ENCODE peak calls at places on chromosomes 4 and X, in ten cellular contexts. One of them, this sample, is unnamed.

GRCh38 chr4:25308761-25309160 is 3.8 kb upstream of the ZCCHC4 start:
- DNase-seq in left ventricle myocardium inferior: no peak
- DNase-seq in mesenchymal stem cell: peak; percentile 58
- DNase-seq in cardiac muscle cell: no peak
- DNase-seq in mucosa of descending colon: no peak
- DNase-seq in CD8-positive, alpha-beta memory T cell: no peak
- DNase-seq in BE2C: no peak
- DNase-seq in A549: no peak
- DNase-seq in CD4-positive, alpha-beta memory T cell: no peak
- DNase-seq in MG63: no peak
- DNase-seq in this sample: no peak

GRCh38 chr4:76956961-76957738 is 7.6 kb downstream of the SEPTIN11 start:
- DNase-seq in left ventricle myocardium inferior: peak; percentile 43
- DNase-seq in mesenchymal stem cell: peak; percentile 64
- DNase-seq in cardiac muscle cell: no peak
- DNase-seq in mucosa of descending colon: no peak
- DNase-seq in CD8-positive, alpha-beta memory T cell: no peak
- DNase-seq in BE2C: peak; percentile 50
- DNase-seq in A549: no peak
- DNase-seq in CD4-positive, alpha-beta memory T cell: no peak
- DNase-seq in MG63: no peak
- DNase-seq in this sample: no peak

GRCh38 chr4:26493461-26493860 is 3.2 kb upstream of the CCKAR start:
- DNase-seq in left ventricle myocardium inferior: no peak
- DNase-seq in mesenchymal stem cell: no peak
- DNase-seq in cardiac muscle cell: no peak
- DNase-seq in mucosa of descending colon: no peak
- DNase-seq in CD8-positive, alpha-beta memory T cell: no peak
- DNase-seq in BE2C: no peak
- DNase-seq in A549: no peak
- DNase-seq in CD4-positive, alpha-beta memory T cell: no peak
- DNase-seq in MG63: no peak
- DNase-seq in this sample: no peak

GRCh38 chr4:141858437-141858836 is 222.1 kb downstream of the IL15 start:
- DNase-seq in left ventricle myocardium inferior: no peak
- DNase-seq in mesenchymal stem cell: no peak
- DNase-seq in cardiac muscle cell: no peak
- DNase-seq in mucosa of descending colon: no peak
- DNase-seq in CD8-positive, alpha-beta memory T cell: no peak
- DNase-seq in BE2C: no peak
- DNase-seq in A549: no peak
- DNase-seq in CD4-positive, alpha-beta memory T cell: no peak
- DNase-seq in MG63: no peak
- DNase-seq in this sample: no peak

GRCh38 chr4:24775209-24775608 is 20.2 kb upstream of the SOD3 start:
- DNase-seq in left ventricle myocardium inferior: no peak
- DNase-seq in mesenchymal stem cell: no peak
- DNase-seq in cardiac muscle cell: peak; percentile 48
- DNase-seq in mucosa of descending colon: no peak
- DNase-seq in CD8-positive, alpha-beta memory T cell: no peak
- DNase-seq in BE2C: no peak
- DNase-seq in A549: no peak
- DNase-seq in CD4-positive, alpha-beta memory T cell: no peak
- DNase-seq in MG63: no peak
- DNase-seq in this sample: no peak

GRCh38 chrX:135389243-135389642 is 32.5 kb upstream of the SMIM10L2A start:
- DNase-seq in left ventricle myocardium inferior: no peak
- DNase-seq in mesenchymal stem cell: no peak
- DNase-seq in cardiac muscle cell: no peak
- DNase-seq in mucosa of descending colon: no peak
- DNase-seq in CD8-positive, alpha-beta memory T cell: no peak
- DNase-seq in BE2C: no peak
- DNase-seq in A549: no peak
- DNase-seq in CD4-positive, alpha-beta memory T cell: no peak
- DNase-seq in MG63: no peak
- DNase-seq in this sample: no peak

GRCh38 chrX:108123591-108124366 is 32.2 kb downstream of the ATG4A start:
- DNase-seq in left ventricle myocardium inferior: peak; percentile 18
- DNase-seq in mesenchymal stem cell: no peak
- DNase-seq in cardiac muscle cell: no peak
- DNase-seq in mucosa of descending colon: no peak
- DNase-seq in CD8-positive, alpha-beta memory T cell: no peak
- DNase-seq in BE2C: no peak
- DNase-seq in A549: no peak
- DNase-seq in CD4-positive, alpha-beta memory T cell: no peak
- DNase-seq in MG63: no peak
- DNase-seq in this sample: no peak

GRCh38 chr4:26866781-26867180 is 6.1 kb downstream of the STIM2 start:
- DNase-seq in left ventricle myocardium inferior: no peak
- DNase-seq in mesenchymal stem cell: no peak
- DNase-seq in cardiac muscle cell: no peak
- DNase-seq in mucosa of descending colon: no peak
- DNase-seq in CD8-positive, alpha-beta memory T cell: no peak
- DNase-seq in BE2C: no peak
- DNase-seq in A549: no peak
- DNase-seq in CD4-positive, alpha-beta memory T cell: no peak
- DNase-seq in MG63: no peak
- DNase-seq in this sample: no peak

GRCh38 chr4:174763454-174764104 is 65.5 kb downstream of the GLRA3 start:
- DNase-seq in left ventricle myocardium inferior: no peak
- DNase-seq in mesenchymal stem cell: no peak
- DNase-seq in cardiac muscle cell: no peak
- DNase-seq in mucosa of descending colon: no peak
- DNase-seq in CD8-positive, alpha-beta memory T cell: no peak
- DNase-seq in BE2C: no peak
- DNase-seq in A549: no peak
- DNase-seq in CD4-positive, alpha-beta memory T cell: no peak
- DNase-seq in MG63: no peak
- DNase-seq in this sample: no peak

GRCh38 chr4:8786166-8786565 is 85.5 kb downstream of the HMX1 start:
- DNase-seq in left ventricle myocardium inferior: no peak
- DNase-seq in mesenchymal stem cell: no peak
- DNase-seq in cardiac muscle cell: no peak
- DNase-seq in mucosa of descending colon: no peak
- DNase-seq in CD8-positive, alpha-beta memory T cell: no peak
- DNase-seq in BE2C: no peak
- DNase-seq in A549: no peak
- DNase-seq in CD4-positive, alpha-beta memory T cell: no peak
- DNase-seq in MG63: no peak
- DNase-seq in this sample: no peak

GRCh38 chr4:8788174-8788573 is 83.5 kb downstream of the HMX1 start:
- DNase-seq in left ventricle myocardium inferior: no peak
- DNase-seq in mesenchymal stem cell: no peak
- DNase-seq in cardiac muscle cell: no peak
- DNase-seq in mucosa of descending colon: no peak
- DNase-seq in CD8-positive, alpha-beta memory T cell: no peak
- DNase-seq in BE2C: no peak
- DNase-seq in A549: no peak
- DNase-seq in CD4-positive, alpha-beta memory T cell: no peak
- DNase-seq in MG63: no peak
- DNase-seq in this sample: no peak

GRCh38 chr4:8782135-8782534 is 89.5 kb downstream of the HMX1 start:
- DNase-seq in left ventricle myocardium inferior: no peak
- DNase-seq in mesenchymal stem cell: no peak
- DNase-seq in cardiac muscle cell: no peak
- DNase-seq in mucosa of descending colon: peak; percentile 37
- DNase-seq in CD8-positive, alpha-beta memory T cell: no peak
- DNase-seq in BE2C: no peak
- DNase-seq in A549: no peak
- DNase-seq in CD4-positive, alpha-beta memory T cell: no peak
- DNase-seq in MG63: no peak
- DNase-seq in this sample: no peak

GRCh38 chr4:8783736-8784135 is 87.9 kb downstream of the HMX1 start:
- DNase-seq in left ventricle myocardium inferior: no peak
- DNase-seq in mesenchymal stem cell: no peak
- DNase-seq in cardiac muscle cell: no peak
- DNase-seq in mucosa of descending colon: no peak
- DNase-seq in CD8-positive, alpha-beta memory T cell: no peak
- DNase-seq in BE2C: no peak
- DNase-seq in A549: no peak
- DNase-seq in CD4-positive, alpha-beta memory T cell: no peak
- DNase-seq in MG63: no peak
- DNase-seq in this sample: no peak

GRCh38 chr4:8785656-8786142 is 85.9 kb downstream of the HMX1 start:
- DNase-seq in left ventricle myocardium inferior: no peak
- DNase-seq in mesenchymal stem cell: no peak
- DNase-seq in cardiac muscle cell: no peak
- DNase-seq in mucosa of descending colon: no peak
- DNase-seq in CD8-positive, alpha-beta memory T cell: no peak
- DNase-seq in BE2C: no peak
- DNase-seq in A549: no peak
- DNase-seq in CD4-positive, alpha-beta memory T cell: no peak
- DNase-seq in MG63: no peak
- DNase-seq in this sample: no peak
- H3K9me3 ChIP-seq in left ventricle myocardium inferior: no peaks in the 10 kb centered on the region
- H3K9me3 ChIP-seq in mesenchymal stem cell: no peaks in the 10 kb centered on the region
- H3K9me3 ChIP-seq in cardiac muscle cell: no peaks in the 10 kb centered on the region
- H3K9me3 ChIP-seq in mucosa of descending colon: no peaks in the 10 kb centered on the region
- H3K9me3 ChIP-seq in CD8-positive, alpha-beta memory T cell: no peaks in the 10 kb centered on the region
- H3K9me3 ChIP-seq in BE2C: no peaks in the 10 kb centered on the region
- H3K9me3 ChIP-seq in A549: no peaks in the 10 kb centered on the region
- H3K9me3 ChIP-seq in CD4-positive, alpha-beta memory T cell: no peaks in the 10 kb centered on the region
- H3K9me3 ChIP-seq in MG63: no peaks in the 10 kb centered on the region
- H3K9me3 ChIP-seq in this sample: no peaks in the 10 kb centered on the region

GRCh38 chrX:120282697-120283096 is 28.6 kb downstream of the TMEM255A start:
- DNase-seq in left ventricle myocardium inferior: no peak
- DNase-seq in mesenchymal stem cell: no peak
- DNase-seq in cardiac muscle cell: no peak
- DNase-seq in mucosa of descending colon: no peak
- DNase-seq in CD8-positive, alpha-beta memory T cell: no peak
- DNase-seq in BE2C: no peak
- DNase-seq in A549: no peak
- DNase-seq in CD4-positive, alpha-beta memory T cell: no peak
- DNase-seq in MG63: no peak
- DNase-seq in this sample: no peak

GRCh38 chrX:120290107-120290506 is 21.2 kb downstream of the TMEM255A start:
- DNase-seq in left ventricle myocardium inferior: no peak
- DNase-seq in mesenchymal stem cell: no peak
- DNase-seq in cardiac muscle cell: no peak
- DNase-seq in mucosa of descending colon: no peak
- DNase-seq in CD8-positive, alpha-beta memory T cell: no peak
- DNase-seq in BE2C: no peak
- DNase-seq in A549: no peak
- DNase-seq in CD4-positive, alpha-beta memory T cell: no peak
- DNase-seq in MG63: no peak
- DNase-seq in this sample: no peak

GRCh38 chrX:120291211-120291610 is 20.1 kb downstream of the TMEM255A start:
- DNase-seq in left ventricle myocardium inferior: no peak
- DNase-seq in mesenchymal stem cell: no peak
- DNase-seq in cardiac muscle cell: no peak
- DNase-seq in mucosa of descending colon: no peak
- DNase-seq in CD8-positive, alpha-beta memory T cell: no peak
- DNase-seq in BE2C: no peak
- DNase-seq in A549: no peak
- DNase-seq in CD4-positive, alpha-beta memory T cell: no peak
- DNase-seq in MG63: no peak
- DNase-seq in this sample: no peak

GRCh38 chrX:120286733-120287512 is 24.3 kb downstream of the TMEM255A start:
- DNase-seq in left ventricle myocardium inferior: no peak
- DNase-seq in mesenchymal stem cell: no peak
- DNase-seq in cardiac muscle cell: no peak
- DNase-seq in mucosa of descending colon: no peak
- DNase-seq in CD8-positive, alpha-beta memory T cell: no peak
- DNase-seq in BE2C: no peak
- DNase-seq in A549: no peak
- DNase-seq in CD4-positive, alpha-beta memory T cell: no peak
- DNase-seq in MG63: no peak
- DNase-seq in this sample: no peak

DNA sequence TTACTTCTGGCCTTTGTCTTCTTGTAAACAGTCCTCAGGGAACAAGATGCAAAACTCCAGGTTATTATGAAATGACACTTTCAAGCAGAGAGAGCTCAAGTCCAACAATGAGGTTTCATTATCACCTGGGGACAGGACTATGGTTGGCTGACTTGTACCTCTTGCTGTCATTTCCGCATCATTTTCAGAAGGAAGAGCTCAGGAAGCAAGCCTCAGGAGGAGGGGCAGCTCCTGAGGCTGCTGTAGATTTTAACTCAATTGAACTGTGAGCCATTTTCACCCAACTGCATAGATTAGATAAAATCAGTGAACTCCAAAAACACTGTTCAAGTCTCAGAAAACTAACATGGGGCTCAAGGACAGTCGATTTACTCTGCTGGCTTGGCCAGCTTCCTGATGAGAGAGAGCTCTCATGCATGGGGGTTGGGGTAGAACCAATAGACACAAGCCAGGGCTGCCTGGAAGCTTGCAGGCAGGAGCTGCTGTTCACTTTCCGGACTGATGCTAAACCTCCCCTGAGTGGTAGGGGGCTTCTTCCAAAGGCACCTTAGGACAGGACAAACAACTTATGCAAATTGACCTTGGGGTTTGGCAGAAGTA is 23.6 kb downstream of the TMEM255A start:
- DNase-seq in left ventricle myocardium inferior: no peak
- DNase-seq in mesenchymal stem cell: no peak
- DNase-seq in cardiac muscle cell: no peak
- DNase-seq in mucosa of descending colon: no peak
- DNase-seq in CD8-positive, alpha-beta memory T cell: no peak
- DNase-seq in BE2C: no peak
- DNase-seq in A549: no peak
- DNase-seq in CD4-positive, alpha-beta memory T cell: no peak
- DNase-seq in MG63: no peak
- DNase-seq in this sample: no peak
- H3K9me3 ChIP-seq in left ventricle myocardium inferior: no peaks in the 10 kb centered on the region
- H3K9me3 ChIP-seq in mesenchymal stem cell: no peaks in the 10 kb centered on the region
- H3K9me3 ChIP-seq in cardiac muscle cell: no peaks in the 10 kb centered on the region
- H3K9me3 ChIP-seq in mucosa of descending colon: no peaks in the 10 kb centered on the region
- H3K9me3 ChIP-seq in CD8-positive, alpha-beta memory T cell: no peaks in the 10 kb centered on the region
- H3K9me3 ChIP-seq in BE2C: no peaks in the 10 kb centered on the region
- H3K9me3 ChIP-seq in A549: no peaks in the 10 kb centered on the region
- H3K9me3 ChIP-seq in CD4-positive, alpha-beta memory T cell: no peaks in the 10 kb centered on the region
- H3K9me3 ChIP-seq in MG63: no peaks in the 10 kb centered on the region
- H3K9me3 ChIP-seq in this sample: no peaks in the 10 kb centered on the region

GRCh38 chrX:10130354-10130753 is 26.4 kb upstream of the CLCN4 start:
- DNase-seq in left ventricle myocardium inferior: no peak
- DNase-seq in mesenchymal stem cell: no peak
- DNase-seq in cardiac muscle cell: no peak
- DNase-seq in mucosa of descending colon: no peak
- DNase-seq in CD8-positive, alpha-beta memory T cell: no peak
- DNase-seq in BE2C: no peak
- DNase-seq in A549: no peak
- DNase-seq in CD4-positive, alpha-beta memory T cell: no peak
- DNase-seq in MG63: no peak
- DNase-seq in this sample: no peak
- H3K9me3 ChIP-seq in left ventricle myocardium inferior: no peaks in the 10 kb centered on the region
- H3K9me3 ChIP-seq in mesenchymal stem cell: no peaks in the 10 kb centered on the region
- H3K9me3 ChIP-seq in cardiac muscle cell: no peaks in the 10 kb centered on the region
- H3K9me3 ChIP-seq in mucosa of descending colon: no peaks in the 10 kb centered on the region
- H3K9me3 ChIP-seq in CD8-positive, alpha-beta memory T cell: no peaks in the 10 kb centered on the region
- H3K9me3 ChIP-seq in BE2C: no peaks in the 10 kb centered on the region
- H3K9me3 ChIP-seq in A549: no peaks in the 10 kb centered on the region
- H3K9me3 ChIP-seq in CD4-positive, alpha-beta memory T cell: no peaks in the 10 kb centered on the region
- H3K9me3 ChIP-seq in MG63: no peaks in the 10 kb centered on the region
- H3K9me3 ChIP-seq in this sample: no peaks in the 10 kb centered on the region

DNA sequence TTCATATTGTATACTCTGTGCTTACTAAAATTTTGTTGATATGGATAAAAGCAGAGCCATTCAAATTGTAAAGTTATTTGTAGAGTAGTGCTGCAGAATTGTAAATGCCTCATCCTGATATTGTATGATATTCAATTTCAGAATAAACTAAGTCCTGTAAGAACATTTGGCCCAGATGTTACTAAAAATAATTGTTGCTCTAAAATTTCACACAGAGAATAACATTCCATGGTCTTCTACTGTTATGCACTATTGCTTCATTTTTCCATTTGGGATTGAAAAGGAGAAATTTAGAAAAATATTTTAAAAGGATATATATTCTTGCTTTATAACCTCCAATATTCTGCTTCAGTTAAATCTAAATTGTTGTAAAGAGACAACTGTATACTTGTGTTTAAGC is 195.6 kb downstream of the LARP7 start:
- DNase-seq in left ventricle myocardium inferior: no peak
- DNase-seq in mesenchymal stem cell: no peak
- DNase-seq in cardiac muscle cell: no peak
- DNase-seq in mucosa of descending colon: no peak
- DNase-seq in CD8-positive, alpha-beta memory T cell: no peak
- DNase-seq in BE2C: no peak
- DNase-seq in A549: no peak
- DNase-seq in CD4-positive, alpha-beta memory T cell: no peak
- DNase-seq in MG63: no peak
- DNase-seq in this sample: no peak
- H3K9me3 ChIP-seq in left ventricle myocardium inferior: peaks cover 18% of the 10 kb centered on the region
- H3K9me3 ChIP-seq in mesenchymal stem cell: peaks cover 3% of the 10 kb centered on the region
- H3K9me3 ChIP-seq in cardiac muscle cell: no peaks in the 10 kb centered on the region
- H3K9me3 ChIP-seq in mucosa of descending colon: peaks cover 6% of the 10 kb centered on the region
- H3K9me3 ChIP-seq in CD8-positive, alpha-beta memory T cell: no peaks in the 10 kb centered on the region
- H3K9me3 ChIP-seq in BE2C: no peaks in the 10 kb centered on the region
- H3K9me3 ChIP-seq in A549: no peaks in the 10 kb centered on the region
- H3K9me3 ChIP-seq in CD4-positive, alpha-beta memory T cell: no peaks in the 10 kb centered on the region
- H3K9me3 ChIP-seq in MG63: no peaks in the 10 kb centered on the region
- H3K9me3 ChIP-seq in this sample: peaks cover 3% of the 10 kb centered on the region

This sample was measured in T-helper 17 cell.